ENCODE peak calls at places on chromosomes 1 and 21, in five cellular contexts. One of them, this sample, is unnamed.
A peak's percentile ranks its signal among the peaks of the same experiment; 100 is the strongest.

GRCh38 chr1:245687636-245688535 is 533.1 kb downstream of the KIF26B start:
- DNase-seq in esophagus muscularis mucosa: no peak
- DNase-seq in transverse colon: no peak
- DNase-seq in sigmoid colon: no peak
- DNase-seq in breast epithelium: no peak
- DNase-seq in this sample: peak; percentile 75

GRCh38 chr1:75203415-75204277 is 69.5 kb downstream of the LHX8 start:
- DNase-seq in breast epithelium: no peak
- DNase-seq in esophagus muscularis mucosa: no peak
- DNase-seq in transverse colon: no peak
- DNase-seq in sigmoid colon: no peak
- DNase-seq in this sample: no peak

GRCh38 chr1:8431028-8431427 is 113.1 kb downstream of the SLC45A1 start:
- DNase-seq in breast epithelium: no peak
- DNase-seq in esophagus muscularis mucosa: no peak
- DNase-seq in sigmoid colon: no peak
- DNase-seq in transverse colon: no peak
- DNase-seq in this sample: peak; percentile 80

GRCh38 chr1:151327903-151328674 is 873 bp upstream of the PI4KB start:
- DNase-seq in esophagus muscularis mucosa: no peak
- DNase-seq in sigmoid colon: no peak
- DNase-seq in transverse colon: peak; percentile 26
- DNase-seq in breast epithelium: no peak
- DNase-seq in this sample: peak; percentile 84

GRCh38 chr1:38047603-38048146 is 1.1 kb upstream of the POU3F1 start:
- DNase-seq in breast epithelium: no peak
- DNase-seq in sigmoid colon: no peak
- DNase-seq in transverse colon: no peak
- DNase-seq in esophagus muscularis mucosa: no peak
- DNase-seq in this sample: no peak

GRCh38 chr21:23488245-23488644 is 2119.0 kb downstream of the MRPL39 start:
- DNase-seq in transverse colon: no peak
- DNase-seq in sigmoid colon: no peak
- DNase-seq in breast epithelium: no peak
- DNase-seq in esophagus muscularis mucosa: no peak
- DNase-seq in this sample: no peak

GRCh38 chr1:113874017-113874879 is 2.7 kb upstream of the PTPN22 start:
- DNase-seq in transverse colon: peak; percentile 49
- DNase-seq in breast epithelium: no peak
- DNase-seq in sigmoid colon: no peak
- DNase-seq in esophagus muscularis mucosa: no peak
- DNase-seq in this sample: no peak

GRCh38 chr1:3279182-3279470 is 175.3 kb upstream of the ARHGEF16 start:
- DNase-seq in sigmoid colon: no peak
- DNase-seq in transverse colon: no peak
- DNase-seq in breast epithelium: no peak
- DNase-seq in esophagus muscularis mucosa: no peak
- DNase-seq in this sample: no peak

GRCh38 chr1:217965156-217965786 is 319.8 kb upstream of the RRP15 start:
- DNase-seq in esophagus muscularis mucosa: no peak
- DNase-seq in transverse colon: no peak
- DNase-seq in breast epithelium: no peak
- DNase-seq in sigmoid colon: no peak
- DNase-seq in this sample: no peak

GRCh38 chr1:61254629-61255323 is 172.4 kb downstream of the NFIA start:
- DNase-seq in esophagus muscularis mucosa: no peak
- DNase-seq in transverse colon: no peak
- DNase-seq in breast epithelium: no peak
- DNase-seq in sigmoid colon: peak; percentile 84
- DNase-seq in this sample: no peak

GRCh38 chr1:26603856-26604255 is 74.3 kb downstream of the RPS6KA1 start:
- DNase-seq in breast epithelium: no peak
- DNase-seq in transverse colon: no peak
- DNase-seq in esophagus muscularis mucosa: no peak
- DNase-seq in sigmoid colon: no peak
- DNase-seq in this sample: no peak

GRCh38 chr1:85134583-85135455 is 66.0 kb downstream of the SYDE2 start:
- DNase-seq in transverse colon: peak; percentile 37
- DNase-seq in esophagus muscularis mucosa: no peak
- DNase-seq in sigmoid colon: no peak
- DNase-seq in breast epithelium: no peak
- DNase-seq in this sample: no peak

GRCh38 chr1:33086384-33086850 is 5.5 kb downstream of the AZIN2 start:
- DNase-seq in breast epithelium: peak; percentile 63
- DNase-seq in esophagus muscularis mucosa: peak; percentile 94
- DNase-seq in sigmoid colon: peak; percentile 87
- DNase-seq in transverse colon: peak; percentile 72
- DNase-seq in this sample: no peak

GRCh38 chr1:230186003-230186863 is 119.2 kb downstream of the GALNT2 start:
- DNase-seq in esophagus muscularis mucosa: peak; percentile 92
- DNase-seq in transverse colon: peak; percentile 74
- DNase-seq in breast epithelium: peak; percentile 83
- DNase-seq in sigmoid colon: peak; percentile 85
- DNase-seq in this sample: no peak

GRCh38 chr1:158654570-158654969 is 31.9 kb downstream of the SPTA1 start:
- DNase-seq in sigmoid colon: peak; percentile 61
- DNase-seq in transverse colon: peak; percentile 7
- DNase-seq in breast epithelium: no peak
- DNase-seq in esophagus muscularis mucosa: no peak
- DNase-seq in this sample: no peak

GRCh38 chr1:220628431-220628830 is 61.7 kb upstream of the C1orf115 start:
- DNase-seq in breast epithelium: no peak
- DNase-seq in sigmoid colon: no peak
- DNase-seq in transverse colon: no peak
- DNase-seq in esophagus muscularis mucosa: no peak
- DNase-seq in this sample: no peak

GRCh38 chr1:156475568-156476500 is 24.7 kb downstream of the MEF2D start:
- DNase-seq in esophagus muscularis mucosa: peak; percentile 97
- DNase-seq in sigmoid colon: peak; percentile 99
- DNase-seq in breast epithelium: peak; percentile 60
- DNase-seq in transverse colon: peak; percentile 81
- DNase-seq in this sample: peak; percentile 67

GRCh38 chr1:226463925-226464598 is 56.2 kb upstream of the PARP1 start:
- DNase-seq in transverse colon: no peak
- DNase-seq in breast epithelium: no peak
- DNase-seq in sigmoid colon: no peak
- DNase-seq in esophagus muscularis mucosa: no peak
- DNase-seq in this sample: no peak

GRCh38 chr1:97738270-97738669 is 182.6 kb downstream of the DPYD start:
- DNase-seq in transverse colon: no peak
- DNase-seq in esophagus muscularis mucosa: no peak
- DNase-seq in sigmoid colon: no peak
- DNase-seq in breast epithelium: no peak
- DNase-seq in this sample: no peak

GRCh38 chr21:35699360-35699759 is 361.0 kb downstream of the SETD4 start:
- DNase-seq in transverse colon: no peak
- DNase-seq in esophagus muscularis mucosa: no peak
- DNase-seq in breast epithelium: no peak
- DNase-seq in sigmoid colon: no peak
- DNase-seq in this sample: no peak

GRCh38 chr1:152049291-152050073 is 12.7 kb upstream of the S100A11 start:
- DNase-seq in breast epithelium: no peak
- DNase-seq in sigmoid colon: no peak
- DNase-seq in esophagus muscularis mucosa: no peak
- DNase-seq in transverse colon: no peak
- DNase-seq in this sample: no peak

GRCh38 chr1:33455537-33456301 is 16.7 kb upstream of the ZSCAN20 start:
- DNase-seq in esophagus muscularis mucosa: no peak
- DNase-seq in breast epithelium: no peak
- DNase-seq in sigmoid colon: no peak
- DNase-seq in transverse colon: no peak
- DNase-seq in this sample: no peak

GRCh38 chr1:150925080-150925479 is 1.1 kb upstream of the SETDB1 start:
- DNase-seq in breast epithelium: no peak
- DNase-seq in sigmoid colon: no peak
- DNase-seq in esophagus muscularis mucosa: no peak
- DNase-seq in transverse colon: no peak
- DNase-seq in this sample: peak; percentile 77

GRCh38 chr1:4115191-4115900 is 215.3 kb upstream of the C1orf174 start:
- DNase-seq in esophagus muscularis mucosa: no peak
- DNase-seq in sigmoid colon: peak; percentile 21
- DNase-seq in transverse colon: no peak
- DNase-seq in breast epithelium: no peak
- DNase-seq in this sample: no peak

GRCh38 chr1:171801395-171801990 is 20.0 kb downstream of the METTL13 start:
- DNase-seq in sigmoid colon: no peak
- DNase-seq in esophagus muscularis mucosa: no peak
- DNase-seq in breast epithelium: no peak
- DNase-seq in transverse colon: no peak
- DNase-seq in this sample: no peak

GRCh38 chr21:37454869-37455503 is 88.4 kb downstream of the DYRK1A start:
- DNase-seq in esophagus muscularis mucosa: no peak
- DNase-seq in sigmoid colon: no peak
- DNase-seq in breast epithelium: no peak
- DNase-seq in transverse colon: no peak
- DNase-seq in this sample: no peak

GRCh38 chr1:54777431-54777830 is 13.1 kb upstream of the PARS2 start:
- DNase-seq in breast epithelium: no peak
- DNase-seq in sigmoid colon: no peak
- DNase-seq in transverse colon: no peak
- DNase-seq in esophagus muscularis mucosa: no peak
- DNase-seq in this sample: no peak

GRCh38 chr1:55211909-55212308 is 3.3 kb downstream of the USP24 start:
- DNase-seq in esophagus muscularis mucosa: no peak
- DNase-seq in sigmoid colon: no peak
- DNase-seq in breast epithelium: no peak
- DNase-seq in transverse colon: no peak
- DNase-seq in this sample: no peak

GRCh38 chr1:6461538-6462411 is 4.2 kb downstream of the TNFRSF25 start:
- DNase-seq in transverse colon: no peak
- DNase-seq in breast epithelium: no peak
- DNase-seq in esophagus muscularis mucosa: no peak
- DNase-seq in sigmoid colon: no peak
- DNase-seq in this sample: no peak

GRCh38 chr21:33069994-33070811 is at the start of gene OLIG1:
- DNase-seq in transverse colon: no peak
- DNase-seq in breast epithelium: no peak
- DNase-seq in esophagus muscularis mucosa: no peak
- DNase-seq in sigmoid colon: no peak
- DNase-seq in this sample: peak; percentile 88

DNA sequence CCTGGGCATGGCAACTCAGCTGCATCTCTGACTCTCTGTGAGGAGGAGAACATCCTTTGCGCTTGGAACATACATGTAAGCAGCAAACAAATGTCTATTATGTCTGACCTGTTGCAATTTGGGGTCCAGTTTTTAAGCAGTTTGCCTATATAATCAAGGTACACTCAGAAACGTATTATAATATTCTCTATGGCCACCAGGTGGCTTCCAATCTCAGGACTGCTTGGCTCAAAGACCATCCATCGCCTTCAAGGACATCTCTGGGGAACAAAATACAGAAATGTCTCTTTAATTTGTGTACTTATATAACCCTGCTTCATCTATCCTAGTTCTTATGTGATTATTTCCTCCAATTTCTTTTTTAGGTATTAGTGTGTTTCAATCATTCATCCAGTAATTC is 227.2 kb downstream of the OLFM3 start:
- DNase-seq in breast epithelium: no peak
- DNase-seq in esophagus muscularis mucosa: no peak
- DNase-seq in transverse colon: no peak
- DNase-seq in sigmoid colon: no peak
- DNase-seq in this sample: no peak
- TF ChIP-seq CTCF in breast epithelium: peak; percentile 25
- TF ChIP-seq CTCF in esophagus muscularis mucosa: no peak
- TF ChIP-seq CTCF in transverse colon: peak; percentile 29
- TF ChIP-seq CTCF in sigmoid colon: no peak
- TF ChIP-seq CTCF in this sample: no peak

GRCh38 chr1:214552174-214552608 is 789 bp upstream of the PTPN14 start:
- DNase-seq in esophagus muscularis mucosa: peak; percentile 92
- DNase-seq in sigmoid colon: peak; percentile 72
- DNase-seq in breast epithelium: peak; percentile 62
- DNase-seq in transverse colon: peak; percentile 65
- DNase-seq in this sample: no peak
- TF ChIP-seq POLR2AphosphoS5 in esophagus muscularis mucosa: peak; percentile 74
- TF ChIP-seq POLR2AphosphoS5 in sigmoid colon: peak; percentile 19
- TF ChIP-seq POLR2AphosphoS5 in breast epithelium: peak; percentile 35
- TF ChIP-seq POLR2AphosphoS5 in transverse colon: peak; percentile 56
- TF ChIP-seq POLR2AphosphoS5 in this sample: no peak

DNA sequence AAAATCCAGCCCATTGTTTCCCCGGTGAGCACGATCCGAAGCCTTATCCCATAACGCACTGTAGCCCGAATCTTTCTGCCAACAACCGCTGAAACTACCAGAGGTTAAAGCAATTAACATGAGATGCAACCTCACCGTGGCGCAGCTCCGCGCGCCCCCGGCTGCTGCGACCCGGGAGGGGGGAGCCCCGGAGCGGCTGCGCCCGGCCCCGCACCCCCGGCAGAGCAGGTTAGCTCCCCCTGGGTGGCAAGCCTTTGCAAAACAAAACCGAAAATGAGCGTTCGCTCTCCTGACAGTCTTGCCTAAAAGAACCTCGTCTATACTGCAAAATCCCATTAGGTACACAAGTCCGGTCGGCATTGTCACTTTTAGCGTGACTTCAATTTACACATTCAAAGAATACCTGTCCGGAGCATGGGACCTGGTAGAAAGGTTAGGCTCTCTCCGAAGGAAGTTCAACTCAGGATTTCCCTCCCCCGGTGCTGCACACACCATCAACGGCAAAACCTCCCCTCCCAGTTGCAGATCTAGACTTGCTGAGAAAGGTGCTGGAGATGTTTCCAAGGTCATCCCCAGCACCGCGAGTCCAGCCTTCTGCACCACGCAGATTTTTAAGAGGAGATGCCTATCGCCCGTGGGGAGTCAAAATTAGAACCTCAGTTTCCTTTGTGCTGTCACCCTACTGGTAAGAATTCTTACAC is 107.5 kb downstream of the ZNF281 start:
- DNase-seq in breast epithelium: no peak
- DNase-seq in transverse colon: peak; percentile 51
- DNase-seq in esophagus muscularis mucosa: no peak
- DNase-seq in sigmoid colon: no peak
- DNase-seq in this sample: peak; percentile 91
- TF ChIP-seq CTCF in breast epithelium: no peak
- TF ChIP-seq CTCF in transverse colon: no peak
- TF ChIP-seq CTCF in esophagus muscularis mucosa: no peak
- TF ChIP-seq CTCF in sigmoid colon: no peak
- TF ChIP-seq CTCF in this sample: no peak

DNA sequence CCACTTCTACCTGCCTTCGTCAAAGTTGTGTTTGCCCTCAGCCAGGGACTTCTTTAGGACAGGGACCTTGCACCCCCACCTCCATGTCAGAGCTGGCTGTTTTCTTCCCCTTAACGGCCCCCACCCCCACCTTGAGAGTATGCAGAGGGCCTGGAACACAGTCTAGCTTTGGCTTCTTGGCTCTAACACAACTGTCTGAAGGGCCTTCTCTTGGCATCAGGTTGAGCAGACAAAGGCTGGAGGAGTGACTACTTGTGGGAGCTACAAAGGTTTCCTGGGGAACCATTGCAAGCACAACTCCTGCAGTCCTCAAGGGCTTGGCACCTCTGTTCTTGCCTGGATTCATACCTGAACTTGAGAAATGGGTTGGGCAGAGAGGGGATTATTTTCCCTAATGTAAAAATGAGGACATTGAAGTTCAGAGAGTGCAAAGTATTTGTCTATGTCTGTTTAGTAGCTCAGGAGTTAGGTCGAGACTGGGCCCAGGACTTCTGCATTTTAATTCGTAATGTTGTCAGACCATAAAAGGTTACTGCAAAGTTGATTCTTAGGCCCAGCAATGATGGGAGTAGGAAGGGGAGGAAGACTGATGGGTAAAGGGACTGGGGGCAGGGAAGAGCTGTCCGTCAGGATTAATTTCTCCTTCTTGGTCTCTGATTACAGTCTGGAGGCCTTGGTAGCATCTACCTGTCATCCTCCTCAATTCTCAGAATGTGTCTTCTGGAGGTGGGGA is 2.6 kb downstream of the CYP4B1 start:
- DNase-seq in sigmoid colon: no peak
- DNase-seq in esophagus muscularis mucosa: peak; percentile 62
- DNase-seq in transverse colon: no peak
- DNase-seq in breast epithelium: no peak
- DNase-seq in this sample: no peak
- TF ChIP-seq POLR2AphosphoS5 in sigmoid colon: no peak
- TF ChIP-seq POLR2AphosphoS5 in esophagus muscularis mucosa: no peak
- TF ChIP-seq POLR2AphosphoS5 in transverse colon: no peak
- TF ChIP-seq POLR2AphosphoS5 in breast epithelium: no peak
- TF ChIP-seq POLR2AphosphoS5 in this sample: no peak

This sample was measured in spleen.